ENCODE peak calls at places on chromosomes 16 and 17, in nine cellular contexts. M is T-helper 2 cell; L is uterus; R is NCI-H1930; F is activated naive CD8-positive, alpha-beta T cell treated with anti-CD3 and anti-CD28 coated beads, Interleukin-2, amount 50 U/mL, for 24 hours; N is nephron progenitor cell; D is left cardiac atrium; G is NCI-H2029; Z is cardiac fibroblast. B is an unnamed sample.

GRCh38 chr17:40015005-40015997 is at the start of gene CSF3:
- DNase-seq in N (no peak), M (no peak), G (no peak), D (no peak), L (peak), F (no peak), Z (peak), R (no peak), B (no peak)

GRCh38 chr16:85462405-85463227 is 150.5 kb upstream of the GSE1 start:
- DNase-seq in R (no peak), G (peak), D (peak), Z (no peak), N (peak), M (no peak), F (peak), L (peak), B (peak)

GRCh38 chr16:27768651-27769270 is 218.8 kb downstream of the KATNIP start:
- DNase-seq in Z (no peak), F (no peak), D (no peak), N (no peak), L (no peak), G (no peak), M (no peak), R (no peak), B (no peak)

GRCh38 chr17:382644-383533 is 30.3 kb upstream of the RPH3AL start:
- DNase-seq in L (no peak), N (peak), Z (peak), R (no peak), G (no peak), F (no peak), M (no peak), D (no peak), B (peak)

GRCh38 chr16:84486551-84487235 is 17.8 kb downstream of the MEAK7 start:
- DNase-seq in G (no peak), N (no peak), F (no peak), D (no peak), M (no peak), L (no peak), R (no peak), Z (no peak), B (no peak)

GRCh38 chr17:42872251-42872965 is 21.4 kb downstream of the AOC3 start:
- DNase-seq in L (no peak), G (no peak), R (no peak), M (no peak), Z (no peak), N (no peak), D (no peak), F (no peak), B (no peak)

GRCh38 chr17:77867308-77867781 is 91.2 kb upstream of the TNRC6C start:
- DNase-seq in Z (no peak), D (no peak), F (no peak), M (no peak), G (no peak), R (no peak), L (no peak), N (no peak), B (no peak)

GRCh38 chr17:37779554-37779953 is 34.7 kb upstream of the HNF1B start:
- DNase-seq in D (no peak), L (no peak), N (no peak), G (no peak), Z (peak), F (no peak), M (no peak), R (no peak), B (no peak)

GRCh38 chr17:7582401-7583252 is 1.0 kb upstream of the MPDU1 start:
- DNase-seq in N (no peak), R (no peak), D (peak), Z (no peak), G (no peak), M (no peak), L (no peak), F (no peak), B (no peak)

GRCh38 chr17:70313031-70313430 is 143.7 kb downstream of the KCNJ2 start:
- DNase-seq in D (no peak), L (no peak), F (no peak), R (no peak), G (no peak), N (no peak), Z (peak), M (no peak), B (peak)

GRCh38 chr17:66549312-66549705 is 246.9 kb downstream of the PRKCA start:
- DNase-seq in N (no peak), R (no peak), L (no peak), Z (peak), F (no peak), G (no peak), M (no peak), D (no peak), B (no peak)

GRCh38 chr17:29250666-29251065 is 4.0 kb downstream of the CRYBA1 start:
- DNase-seq in D (no peak), Z (peak), N (no peak), F (no peak), L (no peak), R (no peak), M (no peak), G (no peak), B (no peak)

GRCh38 chr17:63191610-63192009 is 225.6 kb downstream of the TANC2 start:
- DNase-seq in M (no peak), R (no peak), F (no peak), Z (no peak), D (peak), L (no peak), G (no peak), N (no peak), B (no peak)

GRCh38 chr16:4392382-4393242 is 21.0 kb downstream of the VASN start:
- DNase-seq in R (no peak), M (no peak), F (no peak), D (peak), G (peak), Z (peak), N (peak), L (peak), B (peak)

GRCh38 chr17:78484300-78485159 is 92.7 kb downstream of the DNAH17 start:
- DNase-seq in N (peak), D (no peak), R (peak), G (peak), L (no peak), Z (peak), M (peak), F (peak), B (peak)

GRCh38 chr17:68207651-68208253 is 40.1 kb upstream of the AMZ2 start:
- DNase-seq in F (no peak), G (no peak), Z (no peak), M (no peak), N (no peak), R (no peak), D (no peak), L (no peak), B (no peak)

GRCh38 chr16:66270333-66270927 is 96.1 kb upstream of the CDH5 start:
- DNase-seq in G (no peak), N (peak), L (peak), F (peak), R (peak), M (no peak), Z (peak), D (peak), B (peak)

GRCh38 chr16:48101069-48101674 is 54.6 kb downstream of the ABCC12 start:
- DNase-seq in F (peak), R (no peak), M (no peak), Z (no peak), L (no peak), D (no peak), G (no peak), N (no peak), B (no peak)

GRCh38 chr17:75720656-75721462 is at the start of gene ITGB4:
- DNase-seq in F (peak), N (peak), G (no peak), R (no peak), D (peak), L (no peak), Z (no peak), M (peak), B (no peak)

GRCh38 chr17:70110443-70110880 is 35.4 kb downstream of the KCNJ16 start:
- DNase-seq in Z (peak), L (peak), R (no peak), F (no peak), M (no peak), D (peak), G (peak), N (no peak), B (peak)

GRCh38 chr17:31787082-31787481 is 72.0 kb downstream of the COPRS start:
- DNase-seq in G (no peak), R (no peak), Z (no peak), D (no peak), F (no peak), N (no peak), L (no peak), M (no peak), B (no peak)

GRCh38 chr17:42182927-42183734 is 2.1 kb downstream of the HCRT start:
- DNase-seq in D (no peak), L (no peak), F (no peak), Z (peak), R (no peak), G (no peak), M (no peak), N (no peak), B (peak)

GRCh38 chr16:3461120-3461519 is 17.6 kb downstream of the NAA60 start:
- DNase-seq in L (no peak), F (peak), M (peak), N (no peak), D (no peak), G (no peak), Z (no peak), R (no peak), B (peak)

GRCh38 chr16:58371841-58372240 is 20.4 kb upstream of the GINS3 start:
- DNase-seq in R (no peak), N (no peak), M (no peak), F (no peak), D (no peak), Z (no peak), L (no peak), G (no peak), B (no peak)

GRCh38 chr17:58956997-58957724 is 149.5 kb downstream of the TRIM37 start:
- DNase-seq in R (no peak), D (no peak), M (no peak), G (no peak), Z (peak), L (no peak), N (no peak), F (no peak), B (peak)

GRCh38 chr16:89118361-89119061 is 24.9 kb downstream of the ACSF3 start:
- DNase-seq in F (no peak), R (no peak), N (no peak), D (no peak), M (no peak), G (no peak), Z (no peak), L (no peak), B (peak)

GRCh38 chr17:65559802-65560627 is 1.4 kb downstream of the AXIN2 start:
- DNase-seq in L (peak), G (no peak), M (no peak), D (peak), R (no peak), F (peak), Z (no peak), N (peak), B (peak)

GRCh38 chr16:49754495-49755290 is 101.2 kb downstream of the ZNF423 start:
- DNase-seq in F (no peak), N (no peak), D (peak), L (no peak), M (no peak), G (no peak), R (no peak), Z (peak), B (peak)

GRCh38 chr16:27840311-27841060 is 223.0 kb downstream of the GSG1L start:
- DNase-seq in G (no peak), D (no peak), F (no peak), L (no peak), M (no peak), R (no peak), Z (no peak), N (no peak), B (no peak)

GRCh38 chr17:10683853-10684252 is 13.5 kb downstream of the SCO1 start:
- DNase-seq in G (no peak), M (no peak), Z (peak), F (no peak), L (no peak), N (no peak), R (no peak), D (no peak), B (peak)

GRCh38 chr17:39737331-39737760 is 392 bp upstream of the GRB7 start:
- DNase-seq in M (no peak), Z (no peak), G (no peak), L (no peak), F (no peak), R (no peak), N (no peak), D (no peak), B (no peak)

GRCh38 chr16:70481929-70482536 is 27.6 kb downstream of the FCSK start:
- DNase-seq in N (no peak), F (no peak), M (no peak), Z (peak), R (no peak), L (no peak), D (no peak), G (no peak), B (no peak)

GRCh38 chr17:68288375-68288774 is 2.6 kb downstream of the SLC16A6 start:
- DNase-seq in G (no peak), F (no peak), M (no peak), L (no peak), R (no peak), Z (no peak), D (no peak), N (no peak), B (no peak)

GRCh38 chr17:50210249-50211225 is 9.1 kb upstream of the COL1A1 start:
- DNase-seq in N (peak), D (peak), R (no peak), M (no peak), G (no peak), L (peak), F (no peak), Z (peak), B (peak)

GRCh38 chr17:50205111-50205821 is 3.8 kb upstream of the COL1A1 start:
- DNase-seq in R (no peak), L (peak), N (peak), Z (peak), D (peak), G (no peak), F (no peak), M (no peak), B (no peak)

GRCh38 chr17:47945529-47946508 is 4.4 kb downstream of the PNPO start:
- DNase-seq in R (no peak), Z (no peak), L (no peak), G (no peak), M (no peak), D (no peak), F (no peak), N (no peak), B (no peak)

GRCh38 chr17:57823469-57824401 is 26.1 kb downstream of the MRPS23 start:
- DNase-seq in M (no peak), F (no peak), N (peak), L (no peak), G (no peak), R (peak), Z (peak), D (no peak), B (no peak)